ENCODE peak calls at places on chromosomes 7 and 10, in nine cellular contexts. V, A, I, P, K, T, L, Q and N are unnamed samples.

GRCh38 chr7:100572281-100572948 is 1.3 kb downstream of the SAP25 start:
- DNase-seq in Q (no peak), A (no peak), V (no peak), K (no peak), T (no peak), I (peak; percentile 5), P (no peak), L (no peak), N (no peak)

GRCh38 chr7:49014870-49015269 is 90.5 kb downstream of the CDC14C start:
- DNase-seq in Q (no peak), P (no peak), L (peak; percentile 61), K (no peak), V (no peak), T (no peak), A (no peak), I (no peak), N (no peak)

GRCh38 chr7:84187813-84188212 is 6.8 kb downstream of the SEMA3A start:
- DNase-seq in V (no peak), A (peak; percentile 37), Q (no peak), T (no peak), K (no peak), P (no peak), I (no peak), L (no peak), N (peak; percentile 91)

GRCh38 chr10:49568235-49568634 is 29.3 kb upstream of the ERCC6 start:
- DNase-seq in V (no peak), I (no peak), Q (no peak), T (peak; percentile 64), A (no peak), L (no peak), P (no peak), K (no peak), N (peak; percentile 80)

GRCh38 chr10:12412671-12413368 is 63.5 kb downstream of the CAMK1D start:
- DNase-seq in L (no peak), A (no peak), K (no peak), I (no peak), Q (no peak), P (no peak), V (no peak), T (no peak), N (no peak)

GRCh38 chr7:28984631-28985030 is 26.5 kb upstream of the TRIL start:
- DNase-seq in K (no peak), V (peak; percentile 8), I (peak; percentile 27), A (no peak), L (peak; percentile 29), P (peak; percentile 80), T (no peak), Q (no peak), N (peak; percentile 65)

GRCh38 chr10:129622736-129623135 is 155.7 kb downstream of the MGMT start:
- DNase-seq in A (no peak), L (peak; percentile 8), K (no peak), Q (no peak), I (no peak), T (no peak), P (no peak), V (no peak), N (no peak)

GRCh38 chr7:27175626-27176342 is 1.7 kb upstream of the HOXA10 start:
- DNase-seq in A (no peak), K (no peak), T (no peak), L (peak; percentile 35), I (peak; percentile 46), V (no peak), P (no peak), Q (peak; percentile 48), N (no peak)

GRCh38 chr7:78151229-78151628 is 352.7 kb downstream of the PHTF2 start:
- DNase-seq in T (no peak), P (no peak), V (no peak), A (no peak), I (no peak), K (no peak), L (peak; percentile 5), Q (no peak), N (no peak)

GRCh38 chr7:66105263-66105748 is 9.3 kb upstream of the CRCP start:
- DNase-seq in K (no peak), A (no peak), Q (no peak), I (no peak), P (no peak), V (no peak), L (peak; percentile 59), T (no peak), N (no peak)

GRCh38 chr7:34108150-34108549 is 202.8 kb downstream of the BMPER start:
- DNase-seq in A (peak; percentile 89), I (no peak), L (no peak), Q (no peak), K (no peak), P (peak; percentile 83), V (no peak), T (no peak), N (no peak)

GRCh38 chr10:35025916-35026315 is 64.2 kb downstream of the CUL2 start:
- DNase-seq in V (no peak), P (no peak), T (no peak), I (no peak), Q (no peak), A (no peak), K (no peak), L (no peak), N (no peak)

GRCh38 chr7:127755965-127756364 is 104.0 kb downstream of the SND1 start:
- DNase-seq in A (no peak), L (no peak), K (no peak), Q (no peak), I (no peak), P (no peak), V (no peak), T (no peak), N (no peak)

GRCh38 chr10:3150366-3150765 is 22.2 kb downstream of the PITRM1 start:
- DNase-seq in I (no peak), A (no peak), K (no peak), T (no peak), Q (no peak), V (no peak), L (no peak), P (no peak), N (no peak)

GRCh38 chr7:64098-64521 is 128.3 kb upstream of the FAM20C start:
- DNase-seq in L (no peak), P (peak; percentile 73), I (peak; percentile 64), A (peak; percentile 10), V (peak; percentile 18), T (no peak), K (peak; percentile 56), Q (peak; percentile 52), N (peak; percentile 55)

GRCh38 chr7:519974-520458 is 370 bp upstream of the PDGFA start:
- DNase-seq in I (peak; percentile 55), L (peak; percentile 83), T (peak; percentile 44), V (peak; percentile 63), Q (peak; percentile 68), P (no peak), K (peak; percentile 51), A (peak; percentile 27), N (no peak)

GRCh38 chr10:89274928-89275327 is 23.4 kb upstream of the LIPA start:
- DNase-seq in A (peak; percentile 25), Q (no peak), V (no peak), L (peak; percentile 55), P (no peak), K (no peak), T (no peak), I (no peak), N (no peak)

GRCh38 chr7:74040791-74041520 is 13.0 kb downstream of the ELN start:
- DNase-seq in K (no peak), L (no peak), V (no peak), I (no peak), Q (no peak), T (no peak), P (no peak), A (no peak), N (no peak)

GRCh38 chr10:23405540-23405939 is 33.3 kb upstream of the OTUD1 start:
- DNase-seq in T (no peak), I (no peak), A (peak; percentile 53), P (no peak), Q (no peak), L (no peak), K (no peak), V (no peak), N (no peak)

GRCh38 chr10:3095373-3096139 is 28.2 kb downstream of the PFKP start:
- DNase-seq in L (peak; percentile 97), K (no peak), Q (no peak), V (peak; percentile 92), I (no peak), A (peak; percentile 95), T (peak; percentile 35), P (peak; percentile 76), N (peak; percentile 98)

GRCh38 chr7:26855421-26855820 is 9.0 kb downstream of the SKAP2 start:
- DNase-seq in Q (no peak), L (no peak), T (no peak), V (no peak), I (no peak), A (no peak), K (no peak), P (no peak), N (no peak)

GRCh38 chr10:1132584-1132983 is 76.4 kb downstream of the WDR37 start:
- DNase-seq in K (no peak), P (no peak), V (no peak), A (no peak), I (no peak), Q (no peak), T (no peak), L (no peak), N (no peak)

GRCh38 chr7:3080106-3080505 is 36.4 kb upstream of the CARD11 start:
- DNase-seq in P (no peak), K (no peak), T (no peak), V (no peak), I (no peak), Q (no peak), A (no peak), L (no peak), N (no peak)

GRCh38 chr10:118729641-118730258 is 25.0 kb downstream of the CACUL1 start:
- DNase-seq in I (no peak), K (no peak), A (no peak), Q (no peak), L (no peak), T (peak; percentile 27), V (no peak), P (no peak), N (no peak)

GRCh38 chr10:124194199-124194824 is 100.9 kb upstream of the CHST15 start:
- DNase-seq in V (no peak), L (no peak), Q (no peak), P (no peak), I (no peak), A (no peak), K (no peak), T (no peak), N (no peak)

GRCh38 chr7:63080831-63081230 is 917.8 kb upstream of the ZNF722 start:
- DNase-seq in L (no peak), A (no peak), V (no peak), P (no peak), Q (no peak), K (no peak), I (no peak), T (no peak), N (no peak)

GRCh38 chr10:14186245-14186644 is 144.5 kb downstream of the FRMD4A start:
- DNase-seq in T (no peak), A (no peak), L (no peak), Q (no peak), K (no peak), V (no peak), P (no peak), I (no peak), N (no peak)

GRCh38 chr10:83432296-83433045 is 706.8 kb upstream of the GHITM start:
- DNase-seq in T (no peak), K (no peak), Q (no peak), L (peak; percentile 59), I (no peak), P (no peak), V (no peak), A (no peak), N (no peak)

GRCh38 chr10:92594194-92594593 is 1.3 kb downstream of the KIF11 start:
- DNase-seq in L (peak; percentile 29), K (no peak), Q (no peak), T (no peak), V (no peak), A (no peak), I (no peak), P (no peak), N (no peak)

GRCh38 chr7:30157217-30157616 is 22.4 kb downstream of the MTURN start:
- DNase-seq in L (no peak), A (no peak), P (no peak), Q (no peak), I (no peak), V (no peak), T (no peak), K (no peak), N (no peak)

GRCh38 chr10:30990351-30990750 is 41.3 kb downstream of the ZNF438 start:
- DNase-seq in I (no peak), K (no peak), P (no peak), Q (no peak), A (no peak), V (no peak), T (no peak), L (no peak), N (no peak)